ENCODE peak calls at places on chromosomes 11 and 22, in four cellular contexts. C is K562, I is HL-60, A is GM12891. R is an unnamed sample.

GRCh38 chr11:6402561-6402981 is 12.3 kb downstream of the SMPD1 start:
- DNase-seq in I (peak), C (no peak), A (peak), R (peak)

GRCh38 chr11:45280449-45280848 is 5.7 kb downstream of the SYT13 start:
- DNase-seq in A (no peak), C (no peak), I (no peak), R (no peak)

GRCh38 chr22:45604239-45604711 is 67.4 kb upstream of the ATXN10 start:
- DNase-seq in C (no peak), A (no peak), I (peak), R (no peak)

GRCh38 chr22:19974233-19974861 is 32.7 kb upstream of the TXNRD2 start:
- DNase-seq in C (peak), I (peak), A (peak), R (no peak)

GRCh38 chr11:32555885-32556284 is 27.7 kb upstream of the EIF3M start:
- DNase-seq in A (no peak), C (no peak), I (no peak), R (no peak)

GRCh38 chr22:42621505-42622002 is 6.9 kb upstream of the POLDIP3 start:
- DNase-seq in I (peak), A (peak), C (peak), R (no peak)

GRCh38 chr11:134069426-134069921 is 602 bp downstream of the JAM3 start:
- DNase-seq in C (no peak), A (no peak), I (no peak), R (no peak)

GRCh38 chr11:96055706-96056387 is 131.9 kb upstream of the MTMR2 start:
- DNase-seq in I (no peak), A (no peak), C (no peak), R (no peak)

GRCh38 chr11:1907955-1908354 is 11.5 kb upstream of the TNNT3 start:
- DNase-seq in C (no peak), I (no peak), A (no peak), R (no peak)

GRCh38 chr11:65436412-65437032 is 13.9 kb downstream of the NEAT1 start:
- DNase-seq in C (no peak), A (no peak), I (no peak), R (no peak)

GRCh38 chr22:50702261-50702671 is 29.6 kb downstream of the SHANK3 start:
- DNase-seq in C (no peak), A (no peak), I (no peak), R (no peak)

GRCh38 chr11:94885133-94885532 is 88.2 kb downstream of the CWC15 start:
- DNase-seq in I (no peak), A (no peak), C (no peak), R (peak)

GRCh38 chr22:49215840-49216239 is 611.8 kb downstream of the BRD1 start:
- DNase-seq in I (no peak), A (no peak), C (no peak), R (no peak)

GRCh38 chr11:18490736-18491485 is 35.3 kb downstream of the LDHAL6A start:
- DNase-seq in I (no peak), C (no peak), A (no peak), R (no peak)

GRCh38 chr11:77547863-77548551 is 41.7 kb upstream of the AQP11 start:
- DNase-seq in A (peak), I (peak), C (peak), R (peak)

GRCh38 chr22:45537734-45538181 is 35.1 kb downstream of the FBLN1 start:
- DNase-seq in C (no peak), I (no peak), A (no peak), R (no peak)

GRCh38 chr11:46278387-46279173 is 1.1 kb downstream of the CREB3L1 start:
- DNase-seq in A (no peak), I (peak), C (peak), R (no peak)

GRCh38 chr11:74070713-74071506 is 62.0 kb upstream of the UCP3 start:
- DNase-seq in C (peak), A (no peak), I (no peak), R (no peak)

GRCh38 chr11:64893194-64894069 is 15.0 kb upstream of the EHD1 start:
- DNase-seq in C (no peak), I (no peak), A (no peak), R (no peak)

GRCh38 chr11:123137496-123138270 is 57.4 kb downstream of the CLMP start:
- DNase-seq in A (peak), C (no peak), I (peak), R (no peak)

GRCh38 chr11:9490376-9490775 is 29.6 kb downstream of the ZNF143 start:
- DNase-seq in A (no peak), I (no peak), C (no peak), R (no peak)

GRCh38 chr11:17552392-17553248 is 5.6 kb downstream of the OTOG start:
- DNase-seq in I (no peak), C (no peak), A (no peak), R (no peak)

GRCh38 chr22:36471341-36471821 is 10.1 kb downstream of the TXN2 start:
- DNase-seq in A (no peak), C (no peak), I (no peak), R (no peak)

GRCh38 chr11:2645779-2646118 is 54.0 kb downstream of the KCNQ1OT1 start:
- DNase-seq in I (no peak), C (no peak), A (no peak), R (no peak)

GRCh38 chr11:65417221-65417701 is 5.3 kb upstream of the NEAT1 start:
- DNase-seq in A (no peak), C (no peak), I (peak), R (no peak)

GRCh38 chr11:99376463-99376862 is 355.7 kb downstream of the CNTN5 start:
- DNase-seq in A (no peak), I (no peak), C (no peak), R (no peak)

GRCh38 chr11:1763796-1764661 is at the start of gene CTSD:
- DNase-seq in I (peak), A (peak), C (peak), R (no peak)

GRCh38 chr22:38135133-38135706 is 24.7 kb upstream of the BAIAP2L2 start:
- DNase-seq in A (no peak), I (peak), C (no peak), R (no peak)

GRCh38 chr11:65182258-65183170 is 786 bp downstream of the CAPN1 start:
- DNase-seq in I (no peak), A (peak), C (peak), R (no peak)

GRCh38 chr11:105968021-105968697 is 53.9 kb downstream of the MSANTD4 start:
- DNase-seq in A (no peak), I (no peak), C (no peak), R (no peak)

GRCh38 chr11:18243783-18244362 is 4.6 kb downstream of the SAA2 start:
- DNase-seq in A (no peak), I (peak), C (peak), R (peak)

GRCh38 chr11:79081441-79082124 is 359.2 kb downstream of the TENM4 start:
- DNase-seq in I (no peak), C (no peak), A (no peak), R (no peak)

GRCh38 chr11:134647066-134647746 is 235.2 kb upstream of the B3GAT1 start:
- DNase-seq in C (no peak), A (no peak), I (no peak), R (no peak)

GRCh38 chr11:75523189-75523588 is 2.6 kb downstream of the GDPD5 start:
- DNase-seq in A (no peak), I (no peak), C (no peak), R (no peak)

GRCh38 chr11:61477734-61478148 is 30.8 kb upstream of the LRRC10B start:
- DNase-seq in C (peak), I (peak), A (peak), R (no peak)

DNA sequence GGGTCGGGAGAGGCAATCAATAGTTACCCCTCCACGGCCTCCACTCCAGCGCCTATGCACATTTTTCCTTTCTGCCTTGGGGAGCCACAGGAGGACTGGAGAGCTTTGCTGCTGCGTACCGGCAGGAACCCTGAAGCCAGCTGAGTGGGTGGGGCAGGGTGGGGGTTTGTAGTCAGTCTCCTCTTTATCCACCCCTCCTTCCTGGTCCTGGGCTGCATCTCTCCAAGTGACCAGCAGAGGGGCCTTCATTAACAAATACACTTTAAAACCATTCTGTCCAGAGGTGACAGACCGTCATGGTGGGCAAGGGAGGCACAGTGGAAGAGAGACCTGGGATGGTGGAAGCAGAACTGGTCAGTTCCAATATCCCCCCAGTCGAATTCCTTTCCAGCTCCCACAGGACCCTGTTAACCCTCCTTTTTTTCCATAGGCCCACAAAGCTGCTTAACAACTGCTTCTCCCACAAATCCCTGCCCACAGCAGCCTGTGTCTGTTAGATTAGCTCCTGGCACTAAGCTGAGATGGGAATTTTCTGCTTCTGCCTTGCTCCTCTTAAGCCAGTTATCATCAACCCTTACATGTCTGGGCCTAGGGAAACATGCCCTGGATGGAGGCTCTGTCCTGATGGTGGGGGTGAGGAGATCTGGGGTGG is 3.9 kb upstream of the ABCG4 start:
- DNase-seq in C (peak), A (peak), I (peak), R (no peak)
- TF ChIP-seq SPI1 in C (no peak), A (no peak), I (no peak), R (no peak)

GRCh38 chr11:87462171-87462570 is 424.4 kb downstream of the TMEM135 start:
- DNase-seq in A (no peak), I (no peak), C (no peak), R (no peak)

GRCh38 chr11:87456499-87456898 is 418.8 kb downstream of the TMEM135 start:
- DNase-seq in I (no peak), A (no peak), C (no peak), R (no peak)

GRCh38 chr11:87460269-87460668 is 422.5 kb downstream of the TMEM135 start:
- DNase-seq in A (no peak), I (no peak), C (no peak), R (no peak)

GRCh38 chr11:87460842-87461637 is 423.3 kb downstream of the TMEM135 start:
- DNase-seq in A (no peak), I (no peak), C (no peak), R (no peak)

DNA sequence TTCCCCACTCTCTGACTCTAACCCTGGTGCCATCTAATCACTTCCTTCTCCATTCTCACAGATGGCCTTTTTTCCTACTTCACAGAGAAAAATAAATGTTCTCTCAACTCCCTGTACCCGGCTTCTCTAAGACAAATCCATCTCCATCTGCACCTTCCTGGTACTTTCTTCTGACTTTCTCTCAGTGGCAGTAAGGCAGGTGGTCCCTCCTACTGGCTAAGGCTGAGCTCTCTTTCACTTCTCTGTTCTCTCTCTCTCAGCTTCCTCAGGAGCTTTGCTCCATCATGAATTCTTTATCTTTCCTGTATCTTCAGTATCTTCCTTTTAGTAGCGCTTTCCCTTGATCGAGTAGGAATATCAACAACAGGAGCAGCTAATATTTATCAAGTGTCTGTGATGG is 421.6 kb downstream of the TMEM135 start:
- DNase-seq in C (no peak), I (no peak), A (no peak), R (no peak)
- TF ChIP-seq SPI1 in C (no peak), I (no peak), A (peak), R (no peak)

GRCh38 chr11:108966206-108966605 is 301.3 kb downstream of the DDX10 start:
- DNase-seq in A (no peak), C (no peak), I (no peak), R (no peak)
- TF ChIP-seq SPI1 in A (no peak), C (no peak), I (no peak), R (no peak)

GRCh38 chr11:26227883-26228502 is 103.9 kb upstream of the ANO3 start:
- DNase-seq in A (no peak), I (no peak), C (no peak), R (no peak)

GRCh38 chr11:26228778-26229177 is 103.2 kb upstream of the ANO3 start:
- DNase-seq in A (no peak), I (no peak), C (no peak), R (no peak)

GRCh38 chr11:26230021-26230420 is 101.9 kb upstream of the ANO3 start:
- DNase-seq in C (no peak), A (no peak), I (no peak), R (no peak)

GRCh38 chr11:26227311-26227710 is 104.6 kb upstream of the ANO3 start:
- DNase-seq in A (no peak), C (no peak), I (no peak), R (peak)

GRCh38 chr11:26229270-26229669 is 102.7 kb upstream of the ANO3 start:
- DNase-seq in I (no peak), C (no peak), A (no peak), R (no peak)
- TF ChIP-seq SPI1 in I (no peak), C (no peak), A (no peak), R (no peak)

GRCh38 chr11:119100246-119100959 is 1.2 kb downstream of the DPAGT1 start:
- DNase-seq in C (no peak), I (peak), A (no peak), R (no peak)
- TF ChIP-seq SPI1 in C (no peak), I (no peak), A (no peak), R (no peak)

GRCh38 chr11:507727-508515 is 879 bp upstream of the RNH1 start:
- DNase-seq in I (no peak), A (no peak), C (no peak), R (no peak)
- TF ChIP-seq SPI1 in I (no peak), A (no peak), C (no peak), R (no peak)

GRCh38 chr22:46968848-46969247 is 206.4 kb downstream of the TBC1D22A start:
- DNase-seq in A (no peak), C (no peak), I (no peak), R (no peak)

GRCh38 chr22:46969491-46969890 is 207.0 kb downstream of the TBC1D22A start:
- DNase-seq in C (no peak), I (no peak), A (peak), R (peak)

GRCh38 chr22:46966846-46967245 is 204.4 kb downstream of the TBC1D22A start:
- DNase-seq in C (no peak), I (no peak), A (no peak), R (no peak)

GRCh38 chr22:46967445-46968358 is 205.3 kb downstream of the TBC1D22A start:
- DNase-seq in I (no peak), C (no peak), A (no peak), R (no peak)

GRCh38 chr22:46968359-46968740 is 205.9 kb downstream of the TBC1D22A start:
- DNase-seq in C (no peak), I (no peak), A (no peak), R (no peak)
- TF ChIP-seq SPI1 in C (no peak), I (no peak), A (no peak), R (no peak)

GRCh38 chr11:33829430-33830141 is 55.3 kb upstream of the FBXO3 start:
- DNase-seq in C (peak), I (peak), A (peak), R (peak)
- TF ChIP-seq SPI1 in C (no peak), I (no peak), A (no peak), R (no peak)

DNA sequence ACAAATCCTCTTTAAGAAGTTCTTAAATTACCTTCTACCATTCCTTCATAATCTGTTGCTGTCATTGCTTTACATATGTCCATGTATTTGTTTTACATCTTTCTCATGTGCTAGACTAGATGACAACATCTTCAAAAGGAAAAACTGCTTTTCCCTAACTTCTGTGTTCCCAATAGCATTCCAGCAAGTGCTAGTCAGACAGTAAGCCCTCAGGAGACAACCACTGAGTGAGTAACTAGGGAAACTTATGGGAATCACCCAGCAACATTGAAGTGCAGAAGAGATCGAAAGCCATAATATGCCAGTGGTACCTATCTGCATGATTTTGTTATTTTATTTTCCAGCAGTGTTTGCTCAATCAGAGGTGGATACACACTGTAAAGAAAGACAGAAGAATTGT is 889.7 kb upstream of the API5 start:
- DNase-seq in A (no peak), C (no peak), I (no peak), R (no peak)
- TF ChIP-seq SPI1 in A (no peak), C (no peak), I (no peak), R (no peak)